ENCODE peak calls at places on chromosome 16, in eight cellular contexts. Q is SJSA1, E is choroid plexus epithelial cell, C is astrocyte of the cerebellum, M is body of pancreas, P is lung, G is uterus, L is tibial nerve. F is an unnamed sample.

GRCh38 chr16:2005646-2006045 is 4.0 kb downstream of the ZNF598 start:
- DNase-seq in Q (no peak), E (no peak), C (no peak), M (no peak), P (no peak), G (no peak), L (no peak), F (no peak)

GRCh38 chr16:52552643-52553042 is 5.7 kb upstream of the TOX3 start:
- DNase-seq in Q (no peak), E (no peak), C (no peak), M (no peak), P (no peak), G (no peak), L (no peak), F (no peak)

GRCh38 chr16:69083306-69083941 is 22.0 kb upstream of the HAS3 start:
- DNase-seq in Q (no peak), E (no peak), C (no peak), M (no peak), P (no peak), G (no peak), L (no peak), F (no peak)

GRCh38 chr16:64412578-64413280 is 709.1 kb downstream of the CDH11 start:
- DNase-seq in Q (no peak), E (peak), C (no peak), M (no peak), P (no peak), G (no peak), L (no peak), F (peak)

GRCh38 chr16:85749686-85750020 is 1.2 kb downstream of the C16orf74 start:
- DNase-seq in Q (no peak), E (no peak), C (no peak), M (no peak), P (no peak), G (no peak), L (no peak), F (no peak)

GRCh38 chr16:48370234-48370633 is 15.0 kb downstream of the SIAH1 start:
- DNase-seq in Q (no peak), E (no peak), C (no peak), M (no peak), P (no peak), G (no peak), L (no peak), F (no peak)

GRCh38 chr16:81767987-81768592 is 11.0 kb upstream of the PLCG2 start:
- DNase-seq in Q (no peak), E (no peak), C (no peak), M (peak), P (no peak), G (no peak), L (no peak), F (no peak)

GRCh38 chr16:66695935-66696668 is 441 bp downstream of the CMTM4 start:
- DNase-seq in Q (peak), E (no peak), C (no peak), M (peak), P (peak), G (peak), L (no peak), F (no peak)

GRCh38 chr16:1319041-1319440 is 9.6 kb downstream of the UBE2I start:
- DNase-seq in Q (no peak), E (no peak), C (no peak), M (no peak), P (no peak), G (no peak), L (no peak), F (no peak)

GRCh38 chr16:11967195-11967911 is 2.3 kb downstream of the TNFRSF17 start:
- DNase-seq in Q (no peak), E (no peak), C (no peak), M (no peak), P (no peak), G (no peak), L (no peak), F (no peak)
- H3K4me3 ChIP-seq in Q (no peak), E (no peak), C (no peak), M (no peak), P (no peak), G (no peak), L (no peak), F (no peak)

GRCh38 chr16:20905576-20905975 is 5.0 kb downstream of the LYRM1 start:
- DNase-seq in Q (peak), E (peak), C (no peak), M (no peak), P (no peak), G (no peak), L (no peak), F (no peak)
- H3K4me3 ChIP-seq in Q (no peak), E (no peak), C (no peak), M (no peak), P (no peak), G (no peak), L (no peak), F (no peak)

DNA sequence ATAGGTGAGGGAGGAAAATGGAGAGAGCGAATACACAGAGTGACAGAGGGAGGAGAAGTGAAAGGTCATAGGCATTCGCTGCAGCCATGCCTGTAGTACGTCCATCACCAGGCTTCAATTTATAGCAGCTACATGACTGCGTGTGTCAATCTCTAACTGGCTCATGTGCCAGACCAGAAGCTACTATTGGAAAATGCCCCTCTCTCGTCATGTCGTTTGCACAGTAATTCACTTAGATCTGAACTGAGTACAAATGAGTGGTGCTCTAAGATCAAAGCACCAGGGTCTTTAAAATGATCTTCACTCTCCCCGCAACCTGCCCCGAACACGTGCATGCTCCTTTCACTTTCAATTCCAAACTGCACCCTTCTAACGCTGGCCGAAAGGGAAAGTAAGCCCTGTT is 51.3 kb downstream of the ADCY9 start:
- DNase-seq in Q (no peak), E (no peak), C (no peak), M (no peak), P (no peak), G (no peak), L (no peak), F (no peak)
- H3K4me3 ChIP-seq in Q (no peak), E (no peak), C (no peak), M (no peak), P (peak), G (no peak), L (peak), F (no peak)

GRCh38 chr16:89319628-89319882 is 102.1 kb downstream of the ZNF778 start:
- DNase-seq in Q (no peak), E (no peak), C (no peak), M (no peak), P (no peak), G (no peak), L (no peak), F (no peak)

GRCh38 chr16:89318430-89318758 is 100.9 kb downstream of the ZNF778 start:
- DNase-seq in Q (no peak), E (no peak), C (no peak), M (no peak), P (no peak), G (no peak), L (no peak), F (no peak)

GRCh38 chr16:89320717-89321501 is 103.4 kb downstream of the ZNF778 start:
- DNase-seq in Q (no peak), E (peak), C (peak), M (peak), P (no peak), G (no peak), L (no peak), F (no peak)

GRCh38 chr16:89318871-89319627 is 101.5 kb downstream of the ZNF778 start:
- DNase-seq in Q (no peak), E (no peak), C (no peak), M (no peak), P (no peak), G (no peak), L (no peak), F (no peak)

DNA sequence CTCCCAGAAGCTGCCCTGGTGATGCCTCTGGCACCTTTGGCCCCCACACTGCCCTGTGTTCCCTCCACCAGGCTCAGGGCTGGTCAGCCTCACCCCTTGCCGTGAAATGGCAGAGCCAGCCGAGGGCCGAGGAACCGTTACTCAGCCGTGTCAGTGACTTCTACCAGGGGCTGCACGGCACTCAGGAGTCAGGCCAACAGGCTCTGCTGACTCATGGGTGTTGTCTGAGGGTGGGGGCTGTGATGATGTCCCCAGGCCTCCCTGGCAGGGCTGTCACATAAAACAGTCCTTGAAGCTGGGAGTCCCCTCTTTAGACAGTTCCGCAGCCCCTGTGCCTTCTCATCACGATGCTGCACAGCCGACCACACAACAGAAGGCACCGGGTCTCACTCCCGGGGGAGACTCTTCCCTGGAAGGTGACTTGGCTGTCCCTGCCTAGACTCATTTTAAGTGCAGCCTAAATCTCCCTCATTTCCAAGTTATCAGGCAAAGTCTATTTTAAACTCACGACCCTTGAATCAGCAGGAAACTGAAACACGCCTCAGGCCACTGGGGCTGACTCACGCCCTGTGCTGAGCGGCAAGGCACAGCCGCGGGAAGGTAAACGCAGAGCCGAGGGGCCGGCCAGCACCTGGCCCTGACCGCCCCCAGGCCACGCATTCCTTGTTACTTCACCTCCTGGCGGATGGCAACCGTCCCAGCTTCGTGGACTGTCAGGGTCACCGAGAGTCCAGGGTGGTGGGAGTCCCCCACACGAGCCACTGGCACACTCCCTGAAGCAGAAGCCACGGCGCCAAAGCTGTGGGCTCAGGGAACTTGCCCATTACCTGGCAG is 102.6 kb downstream of the ZNF778 start:
- DNase-seq in Q (peak), E (peak), C (no peak), M (peak), P (no peak), G (no peak), L (no peak), F (peak)
- H3K4me3 ChIP-seq in Q (peak), E (peak), C (peak), M (no peak), P (no peak), G (no peak), L (peak), F (peak)

GRCh38 chr16:87066695-87067556 is 250.3 kb downstream of the C16orf95 start:
- DNase-seq in Q (no peak), E (no peak), C (no peak), M (no peak), P (no peak), G (no peak), L (no peak), F (no peak)

GRCh38 chr16:87064731-87065720 is 252.2 kb downstream of the C16orf95 start:
- DNase-seq in Q (no peak), E (peak), C (no peak), M (no peak), P (no peak), G (no peak), L (no peak), F (no peak)

GRCh38 chr16:87068316-87068715 is 248.9 kb downstream of the C16orf95 start:
- DNase-seq in Q (peak), E (no peak), C (peak), M (no peak), P (no peak), G (no peak), L (no peak), F (no peak)

GRCh38 chr16:87067890-87068289 is 249.3 kb downstream of the C16orf95 start:
- DNase-seq in Q (no peak), E (no peak), C (no peak), M (no peak), P (no peak), G (no peak), L (no peak), F (no peak)

DNA sequence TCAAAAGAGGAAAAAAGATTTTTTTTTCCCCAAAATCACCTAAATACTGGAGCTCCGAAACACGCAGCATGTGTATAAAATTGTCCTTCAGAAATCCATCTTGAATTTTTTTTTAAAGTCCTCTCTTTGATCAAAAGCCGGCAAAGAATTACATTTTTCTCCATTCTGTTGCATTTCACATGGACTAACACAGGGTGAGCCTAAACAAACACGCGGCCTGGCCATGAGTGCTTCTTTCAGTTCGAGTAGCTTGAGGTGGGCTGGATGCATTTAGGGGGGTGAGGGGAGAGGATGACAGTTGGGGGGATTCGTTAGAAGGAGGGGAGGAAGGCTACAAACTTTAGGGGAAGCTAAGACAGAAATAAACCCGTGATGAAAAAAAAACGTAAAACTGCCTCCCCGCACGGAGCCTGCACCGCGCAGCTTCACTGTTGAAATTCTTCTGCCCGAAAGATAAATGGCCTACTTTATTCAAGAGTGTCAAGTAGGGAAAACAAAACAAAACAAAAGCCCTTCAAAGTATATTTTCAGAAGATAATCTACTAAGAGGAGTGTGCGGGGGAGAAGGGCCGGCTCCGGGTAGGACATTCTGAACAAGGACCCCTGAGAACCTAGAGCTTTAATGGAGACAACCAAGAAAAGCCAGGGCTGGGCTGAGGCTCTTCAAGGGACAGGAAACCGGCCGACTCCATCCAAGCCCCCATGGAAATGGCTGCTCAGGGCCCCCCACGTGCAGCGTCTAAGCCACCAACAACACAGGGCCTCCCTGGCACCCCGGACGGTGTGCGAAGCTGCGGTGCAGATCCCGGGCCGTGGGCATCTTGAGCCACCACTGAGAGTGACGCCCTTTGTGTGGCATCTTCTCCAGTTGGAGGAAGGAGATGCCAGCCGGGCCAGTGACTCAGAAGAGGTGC is 251.2 kb downstream of the C16orf95 start:
- DNase-seq in Q (no peak), E (peak), C (no peak), M (no peak), P (no peak), G (no peak), L (no peak), F (no peak)
- H3K4me3 ChIP-seq in Q (no peak), E (peak), C (no peak), M (no peak), P (no peak), G (no peak), L (peak), F (no peak)

F was measured in brain microvascular endothelial cell.